ENCODE peak calls at places on chromosomes 6 and 20, in seven cellular contexts. S is pancreas, W is iPS-NIHi11, H is aorta, D is T-cell, M is MM.1S, K is T1000. U is an unnamed sample.

GRCh38 chr6:389622-390021 is 1.9 kb upstream of the IRF4 start:
- DNase-seq in S (no peak), W (no peak), H (no peak), D (no peak), M (peak), K (no peak), U (no peak)

GRCh38 chr6:158770948-158771347 is 48.2 kb downstream of the EZR start:
- DNase-seq in S (no peak), W (no peak), H (no peak), D (no peak), M (no peak), K (no peak), U (no peak)

GRCh38 chr6:786946-787763 is 94.2 kb upstream of the EXOC2 start:
- DNase-seq in S (no peak), W (peak), H (no peak), D (peak), M (peak), K (no peak), U (peak)

GRCh38 chr6:136723780-136724179 is 68.5 kb downstream of the MAP3K5 start:
- DNase-seq in S (no peak), W (no peak), H (no peak), D (peak), M (peak), K (no peak), U (peak)

GRCh38 chr20:47379433-47380150 is 23.1 kb upstream of the ZMYND8 start:
- DNase-seq in S (no peak), W (no peak), H (no peak), D (no peak), M (no peak), K (peak), U (no peak)

GRCh38 chr6:1486387-1486786 is 97.0 kb downstream of the FOXF2 start:
- DNase-seq in S (no peak), W (no peak), H (no peak), D (no peak), M (no peak), K (no peak), U (no peak)

GRCh38 chr6:10659697-10660348 is 34.6 kb downstream of the C6orf52 start:
- DNase-seq in S (peak), W (peak), H (no peak), D (no peak), M (no peak), K (no peak), U (peak)

GRCh38 chr6:108274546-108274945 is 13.7 kb upstream of the SNX3 start:
- DNase-seq in S (no peak), W (no peak), H (no peak), D (no peak), M (no peak), K (no peak), U (no peak)

GRCh38 chr6:101686653-101687052 is 293.1 kb downstream of the GRIK2 start:
- DNase-seq in S (no peak), W (no peak), H (no peak), D (no peak), M (no peak), K (no peak), U (no peak)

GRCh38 chr6:40411881-40412280 is 175.3 kb downstream of the LRFN2 start:
- DNase-seq in S (no peak), W (no peak), H (no peak), D (no peak), M (no peak), K (no peak), U (no peak)

GRCh38 chr6:125789167-125789566 is 1.6 kb upstream of the NCOA7 start:
- DNase-seq in S (no peak), W (no peak), H (no peak), D (no peak), M (no peak), K (no peak), U (no peak)

GRCh38 chr6:42078391-42078790 is 28.1 kb downstream of the TAF8 start:
- DNase-seq in S (no peak), W (no peak), H (peak), D (no peak), M (no peak), K (no peak), U (no peak)